ENCODE peak calls at places on chromosomes 16 and 17, in nine cellular contexts. R is HCT116, N is A549, I is HepG2, H is K562, D is H1, C is SK-N-SH, Q is GM12878, P is endothelial cell of umbilical vein. K is an unnamed sample.

GRCh38 chr17:68422821-68423220 is 34.5 kb downstream of the WIPI1 start:
- DNase-seq in C (no peak), P (no peak), H (no peak), R (no peak), I (no peak), Q (no peak), N (no peak), D (no peak), K (no peak)

GRCh38 chr16:48052731-48053130 is 103.1 kb downstream of the ABCC12 start:
- DNase-seq in P (no peak), C (no peak), H (no peak), R (no peak), D (no peak), N (no peak), I (no peak), Q (no peak), K (no peak)

GRCh38 chr17:39132192-39132600 is 19.2 kb downstream of the PLXDC1 start:
- DNase-seq in Q (no peak), C (no peak), N (no peak), H (peak), R (no peak), I (no peak), P (no peak), D (no peak), K (no peak)

GRCh38 chr16:47037396-47037745 is 63.9 kb upstream of the DNAJA2 start:
- DNase-seq in I (no peak), Q (no peak), D (no peak), P (no peak), H (peak), R (no peak), N (peak), C (no peak), K (peak)

GRCh38 chr16:804193-805048 is 3.9 kb upstream of the GNG13 start:
- DNase-seq in H (no peak), P (no peak), N (no peak), I (no peak), D (no peak), C (no peak), R (no peak), Q (no peak), K (no peak)

GRCh38 chr17:34580685-34581445 is 1.5 kb downstream of the TMEM132E start:
- DNase-seq in D (peak), N (no peak), I (no peak), C (peak), R (no peak), H (peak), Q (no peak), P (no peak), K (no peak)

GRCh38 chr17:41486809-41487530 is 2.7 kb downstream of the KRT36 start:
- DNase-seq in I (peak), D (peak), R (no peak), C (peak), P (peak), N (no peak), Q (no peak), H (peak), K (peak)

GRCh38 chr16:3611145-3611977 is at the start of gene SLX4:
- DNase-seq in N (peak), H (peak), Q (no peak), C (peak), D (peak), P (peak), I (peak), R (peak), K (peak)

DNA sequence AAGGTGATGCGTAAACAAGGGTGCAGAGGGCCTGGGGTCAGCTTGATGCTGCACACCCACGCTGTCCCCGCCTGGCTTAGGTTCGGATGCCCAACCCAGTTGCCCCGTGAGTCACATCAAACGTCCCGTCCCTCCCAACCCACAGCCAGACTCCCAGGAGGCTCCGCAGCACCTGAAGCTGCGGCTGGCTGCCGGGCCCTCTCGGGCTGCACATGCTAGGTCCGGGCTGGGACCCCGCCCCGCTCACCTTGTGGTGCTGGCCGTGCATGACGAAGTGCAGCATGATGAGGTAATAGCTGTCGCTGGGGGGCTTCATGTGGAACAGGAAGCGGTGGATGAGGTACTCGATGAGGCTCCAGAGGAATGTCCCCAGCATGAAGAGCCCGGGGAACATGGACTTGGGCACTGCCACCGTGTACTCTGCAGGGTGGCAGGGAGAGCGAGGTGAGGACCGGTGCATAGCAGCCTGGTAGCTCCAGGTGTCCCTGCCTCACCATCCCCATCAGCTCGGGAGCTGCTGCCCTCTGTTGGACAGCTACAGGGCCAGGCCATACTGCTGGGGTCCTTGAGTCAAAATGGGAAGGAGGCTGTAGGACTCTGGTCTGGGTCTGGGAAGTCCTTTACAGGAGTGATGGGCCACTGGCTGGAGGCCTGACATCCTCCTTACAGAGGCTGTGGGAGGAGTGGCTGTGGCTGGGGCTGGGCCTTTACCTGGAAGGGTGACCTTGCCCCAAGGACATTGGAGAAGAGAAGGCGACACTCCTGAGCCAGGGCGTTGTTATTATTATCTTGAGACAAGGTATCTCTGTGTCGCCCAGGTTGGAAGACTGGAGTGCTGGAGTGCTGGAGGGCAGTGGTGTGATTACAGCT is 18.3 kb upstream of the MLKL start:
- DNase-seq in D (no peak), H (no peak), R (no peak), Q (no peak), P (no peak), I (no peak), N (no peak), C (no peak), K (no peak)
- H3K4me3 ChIP-seq in D (no peak), H (no peak), R (no peak), Q (no peak), P (no peak), I (no peak), N (no peak), C (no peak), K (no peak)

DNA sequence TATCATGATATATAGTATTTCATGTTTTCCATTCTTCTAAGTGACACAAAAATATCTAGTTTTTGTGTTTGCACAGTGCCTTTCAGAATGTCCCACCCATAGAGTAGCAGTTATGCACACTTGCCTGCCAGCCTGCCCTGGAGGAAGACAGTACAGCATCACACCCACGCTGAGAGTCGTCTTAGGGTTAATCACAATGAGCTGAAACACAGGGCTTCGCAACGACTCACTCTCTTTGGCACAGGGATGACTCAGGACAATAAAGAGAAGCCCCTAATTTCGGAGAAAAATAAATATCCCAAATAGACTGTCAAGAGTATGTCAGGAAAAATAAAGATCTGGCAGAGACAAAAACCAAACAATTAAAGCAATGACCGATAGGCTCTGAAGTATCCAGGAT is 11.6 kb upstream of the NDUFAB1 start:
- DNase-seq in P (no peak), R (no peak), Q (no peak), N (no peak), C (no peak), I (no peak), H (no peak), D (no peak), K (no peak)
- TF ChIP-seq MAX in P (no peak), R (no peak), Q (no peak), N (no peak), C (no peak), I (no peak), H (no peak), D (no peak), K (no peak)

GRCh38 chr17:4837471-4838305 is 4.5 kb downstream of the MINK1 start:
- DNase-seq in C (no peak), N (no peak), I (no peak), D (no peak), Q (no peak), R (no peak), P (no peak), H (no peak), K (no peak)

GRCh38 chr17:4836221-4836620 is 3.1 kb downstream of the MINK1 start:
- DNase-seq in C (no peak), D (no peak), P (no peak), I (no peak), N (no peak), R (no peak), Q (no peak), H (peak), K (no peak)

GRCh38 chr17:4839965-4840892 is 7.1 kb downstream of the MINK1 start:
- DNase-seq in H (no peak), I (no peak), P (no peak), Q (no peak), N (no peak), R (no peak), D (no peak), C (no peak), K (no peak)

GRCh38 chr17:4839221-4839620 is 6.1 kb downstream of the MINK1 start:
- DNase-seq in R (no peak), H (no peak), I (no peak), P (no peak), C (no peak), Q (no peak), N (no peak), D (no peak), K (no peak)

DNA sequence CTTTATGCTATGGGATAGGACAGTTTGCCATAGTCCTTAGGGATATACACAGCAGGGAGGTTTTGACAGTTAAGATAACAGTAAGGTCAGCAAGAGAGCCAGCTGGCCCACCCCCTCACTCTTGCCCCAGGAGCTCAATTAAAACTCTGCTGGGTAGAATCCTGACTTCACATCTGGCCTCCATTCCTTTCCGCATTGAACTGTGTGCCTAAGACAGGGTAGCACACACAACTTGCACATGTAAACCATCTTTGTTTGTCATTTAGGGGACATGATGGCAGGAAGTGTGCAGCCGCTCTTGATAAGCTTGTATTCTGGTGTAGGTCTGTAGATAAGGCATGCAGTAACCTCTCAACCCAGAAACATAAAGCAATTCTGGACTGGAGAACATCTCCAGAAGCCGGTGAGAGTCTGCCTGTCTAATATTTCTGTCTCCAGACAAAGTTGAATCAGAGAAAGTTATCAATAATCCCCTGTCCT is 5.2 kb downstream of the MINK1 start:
- DNase-seq in D (no peak), H (peak), Q (no peak), R (no peak), P (no peak), C (no peak), N (no peak), I (no peak), K (no peak)
- H3K4me3 ChIP-seq in D (no peak), H (peak), Q (no peak), R (no peak), P (no peak), C (no peak), N (no peak), I (no peak), K (no peak)

GRCh38 chr17:77420476-77420803 is 279.7 kb downstream of the SEC14L1 start:
- DNase-seq in P (no peak), D (no peak), H (no peak), N (no peak), R (no peak), C (peak), I (no peak), Q (no peak), K (no peak)

GRCh38 chr17:77419547-77420475 is 279.0 kb downstream of the SEC14L1 start:
- DNase-seq in Q (no peak), N (no peak), R (no peak), P (no peak), H (peak), C (peak), D (peak), I (peak), K (peak)

GRCh38 chr17:77422104-77422782 is 281.5 kb downstream of the SEC14L1 start:
- DNase-seq in R (no peak), H (no peak), C (no peak), I (no peak), Q (no peak), N (no peak), D (no peak), P (no peak), K (no peak)

GRCh38 chr17:77420804-77421634 is 280.2 kb downstream of the SEC14L1 start:
- DNase-seq in R (no peak), Q (no peak), P (peak), H (peak), C (peak), D (peak), N (peak), I (no peak), K (peak)

GRCh38 chr17:77421635-77421982 is 280.8 kb downstream of the SEC14L1 start:
- DNase-seq in C (no peak), D (no peak), I (no peak), P (no peak), N (no peak), H (no peak), R (no peak), Q (no peak), K (no peak)
- TF ChIP-seq MAX in C (no peak), D (no peak), I (no peak), P (no peak), N (no peak), H (no peak), R (no peak), Q (no peak), K (no peak)

K was measured in NB4.